ENCODE peak calls at places on chromosomes 1 and 21, in four cellular contexts. H is K562, U is spleen, Y is sigmoid colon. E is an unnamed sample.

GRCh38 chr1:98090351-98090750 is 169.5 kb upstream of the DPYD start:
- DNase-seq in H (no peak), U (no peak), Y (no peak), E (no peak)

GRCh38 chr1:108523829-108524228 is 36.1 kb upstream of the EEIG2 start:
- DNase-seq in U (no peak), H (no peak), Y (no peak), E (no peak)

GRCh38 chr1:183185941-183186490 is at the start of gene LAMC2:
- DNase-seq in Y (peak; percentile 67), U (no peak), H (no peak), E (peak; percentile 33)

GRCh38 chr21:14987370-14988170 is 77.2 kb downstream of the NRIP1 start:
- DNase-seq in H (no peak), Y (no peak), U (no peak), E (no peak)

GRCh38 chr1:65812065-65812464 is 19.4 kb downstream of the PDE4B start:
- DNase-seq in H (peak; percentile 42), U (no peak), Y (no peak), E (no peak)

GRCh38 chr1:152777510-152778137 is 2.7 kb downstream of the LCE1F start:
- DNase-seq in H (peak; percentile 65), Y (no peak), U (no peak), E (no peak)

GRCh38 chr1:22048351-22049192 is 3.9 kb upstream of the CDC42 start:
- DNase-seq in H (peak; percentile 87), Y (no peak), U (no peak), E (no peak)

GRCh38 chr1:183569801-183570200 is 20.5 kb downstream of the NCF2 start:
- DNase-seq in Y (no peak), H (no peak), U (no peak), E (no peak)

GRCh38 chr1:163084330-163084729 is 15.2 kb downstream of the RGS4 start:
- DNase-seq in U (no peak), H (no peak), Y (no peak), E (no peak)

GRCh38 chr1:4489486-4489885 is 164.9 kb upstream of the AJAP1 start:
- DNase-seq in U (peak; percentile 37), Y (no peak), H (no peak), E (no peak)

GRCh38 chr1:183349201-183349711 is 68.9 kb downstream of the NMNAT2 start:
- DNase-seq in H (no peak), U (no peak), Y (peak; percentile 76), E (no peak)

GRCh38 chr1:81233591-81233990 is 567.1 kb upstream of the ADGRL2 start:
- DNase-seq in Y (no peak), U (no peak), H (no peak), E (no peak)

GRCh38 chr1:23013657-23014056 is 2.0 kb downstream of the TEX46 start:
- DNase-seq in Y (no peak), H (no peak), U (no peak), E (no peak)

GRCh38 chr1:63817152-63817667 is 43.4 kb downstream of the ROR1 start:
- DNase-seq in H (no peak), U (no peak), Y (no peak), E (no peak)

GRCh38 chr1:29490204-29490934 is 254.0 kb downstream of the PTPRU start:
- DNase-seq in U (no peak), Y (peak; percentile 33), H (no peak), E (no peak)

GRCh38 chr1:228198977-228199590 is 8.8 kb upstream of the OBSCN start:
- DNase-seq in H (peak; percentile 29), Y (no peak), U (no peak), E (no peak)

GRCh38 chr1:158998781-158999161 is 10.9 kb upstream of the IFI16 start:
- DNase-seq in U (peak; percentile 76), H (peak; percentile 73), Y (peak; percentile 74), E (peak; percentile 59)

GRCh38 chr1:24294757-24295371 is 24.3 kb upstream of the GRHL3 start:
- DNase-seq in Y (peak; percentile 93), U (no peak), H (no peak), E (peak; percentile 44)

GRCh38 chr1:182446033-182446669 is 3.8 kb upstream of the RGSL1 start:
- DNase-seq in U (no peak), H (peak; percentile 77), Y (no peak), E (no peak)

GRCh38 chr1:28027238-28027637 is 61.2 kb downstream of the EYA3 start:
- DNase-seq in H (no peak), U (no peak), Y (no peak), E (no peak)

GRCh38 chr1:24964811-24965570 is 34.9 kb upstream of the RUNX3 start:
- DNase-seq in H (no peak), U (peak; percentile 94), Y (peak; percentile 61), E (no peak)

GRCh38 chr1:197400522-197400902 is 132.5 kb downstream of the CRB1 start:
- DNase-seq in H (no peak), U (no peak), Y (no peak), E (no peak)

GRCh38 chr1:15975358-15975804 is 520 bp downstream of the ZBTB17 start:
- DNase-seq in H (peak; percentile 91), Y (no peak), U (peak; percentile 92), E (no peak)

GRCh38 chr1:199546323-199546722 is 481.2 kb upstream of the NR5A2 start:
- DNase-seq in U (no peak), H (no peak), Y (no peak), E (no peak)

GRCh38 chr1:84223751-84224432 is 77.6 kb upstream of the SAMD13 start:
- DNase-seq in H (no peak), U (no peak), Y (no peak), E (no peak)

GRCh38 chr1:11215018-11216005 is 26.2 kb downstream of the ANGPTL7 start:
- DNase-seq in Y (no peak), U (no peak), H (no peak), E (no peak)

GRCh38 chr1:73205294-73205973 is 923.1 kb upstream of the NEGR1 start:
- DNase-seq in U (no peak), H (no peak), Y (no peak), E (no peak)

GRCh38 chr1:53626576-53626975 is 112.4 kb downstream of the GLIS1 start:
- DNase-seq in Y (no peak), U (no peak), H (no peak), E (no peak)

GRCh38 chr1:36773827-36774541 is 260.3 kb downstream of the GRIK3 start:
- DNase-seq in H (no peak), Y (no peak), U (no peak), E (no peak)

GRCh38 chr1:64864018-64864945 is 102.1 kb downstream of the JAK1 start:
- DNase-seq in U (peak; percentile 96), Y (peak; percentile 80), H (peak; percentile 98), E (no peak)

GRCh38 chr21:43355925-43356289 is 71.0 kb downstream of the SIK1 start:
- DNase-seq in Y (no peak), H (peak; percentile 36), U (no peak), E (peak; percentile 16)

GRCh38 chr1:230186874-230187273 is 119.8 kb downstream of the GALNT2 start:
- DNase-seq in U (no peak), H (no peak), Y (no peak), E (no peak)

GRCh38 chr1:93304716-93305138 is 41.0 kb upstream of the DR1 start:
- DNase-seq in Y (no peak), U (no peak), H (peak; percentile 67), E (peak; percentile 59)

GRCh38 chr1:107379826-107380225 is 239.0 kb downstream of the NTNG1 start:
- DNase-seq in U (no peak), Y (no peak), H (no peak), E (no peak)

GRCh38 chr1:25083481-25084345 is 148.6 kb downstream of the SYF2 start:
- DNase-seq in U (peak; percentile 33), H (no peak), Y (no peak), E (no peak)

GRCh38 chr1:115677172-115677542 is 35.4 kb downstream of the VANGL1 start:
- DNase-seq in U (no peak), Y (no peak), H (no peak), E (no peak)

GRCh38 chr1:200275816-200276453 is 133.9 kb downstream of the ZNF281 start:
- DNase-seq in U (no peak), Y (no peak), H (no peak), E (no peak)

GRCh38 chr1:53134961-53135734 is 7.3 kb downstream of the SLC1A7 start:
- DNase-seq in Y (peak; percentile 85), U (peak; percentile 52), H (peak; percentile 65), E (no peak)

GRCh38 chr1:161018631-161018930 is 2.4 kb downstream of the F11R start:
- DNase-seq in U (no peak), Y (no peak), H (peak; percentile 37), E (no peak)

GRCh38 chr1:161019767-161020572 is 982 bp downstream of the F11R start:
- DNase-seq in U (no peak), Y (no peak), H (peak; percentile 62), E (no peak)

GRCh38 chr1:161021168-161021958 is 411 bp upstream of the F11R start:
- DNase-seq in Y (peak; percentile 75), H (peak; percentile 96), U (peak; percentile 95), E (peak; percentile 78)

GRCh38 chr1:161021959-161022332 is 994 bp upstream of the F11R start:
- DNase-seq in Y (no peak), H (no peak), U (no peak), E (no peak)

DNA sequence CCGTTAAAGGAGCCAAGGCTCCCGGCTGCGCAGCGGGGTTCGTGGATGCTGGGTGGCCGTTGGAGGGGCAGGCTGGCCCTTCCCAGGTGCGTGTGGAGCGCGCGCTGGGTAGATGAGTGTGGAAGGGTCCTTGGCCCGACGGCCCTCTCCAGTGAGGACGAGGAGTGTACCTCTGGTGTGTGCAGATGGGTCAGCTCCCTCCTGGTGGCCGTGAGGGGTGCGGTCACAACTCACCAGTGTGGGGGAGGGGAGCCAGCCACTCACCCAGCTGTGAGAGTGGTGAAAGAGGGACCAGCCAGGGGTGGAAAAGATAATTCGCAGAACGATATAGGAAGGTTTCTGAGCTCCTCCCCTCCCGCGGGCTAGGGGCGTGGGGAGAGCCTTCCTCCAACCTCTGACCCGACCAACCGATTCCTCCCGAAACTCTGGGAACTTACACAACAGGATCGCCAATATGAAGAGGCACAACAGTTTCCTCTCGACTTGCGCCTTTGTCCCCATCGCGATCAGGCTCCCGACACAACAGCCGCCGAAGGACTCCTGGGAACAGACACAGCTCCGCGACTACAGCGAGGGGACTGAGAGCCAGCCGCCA is at the start of gene F11R:
- DNase-seq in H (peak; percentile 96), Y (no peak), U (peak; percentile 87), E (peak; percentile 63)
- TF ChIP-seq POLR2A in H (peak; percentile 90), Y (peak; percentile 35), U (no peak), E (no peak)

GRCh38 chr1:42040159-42040558 is 113.1 kb upstream of the GUCA2B start:
- DNase-seq in Y (no peak), U (no peak), H (no peak), E (no peak)
- TF ChIP-seq CTCF in Y (no peak), U (no peak), H (no peak), E (no peak)

DNA sequence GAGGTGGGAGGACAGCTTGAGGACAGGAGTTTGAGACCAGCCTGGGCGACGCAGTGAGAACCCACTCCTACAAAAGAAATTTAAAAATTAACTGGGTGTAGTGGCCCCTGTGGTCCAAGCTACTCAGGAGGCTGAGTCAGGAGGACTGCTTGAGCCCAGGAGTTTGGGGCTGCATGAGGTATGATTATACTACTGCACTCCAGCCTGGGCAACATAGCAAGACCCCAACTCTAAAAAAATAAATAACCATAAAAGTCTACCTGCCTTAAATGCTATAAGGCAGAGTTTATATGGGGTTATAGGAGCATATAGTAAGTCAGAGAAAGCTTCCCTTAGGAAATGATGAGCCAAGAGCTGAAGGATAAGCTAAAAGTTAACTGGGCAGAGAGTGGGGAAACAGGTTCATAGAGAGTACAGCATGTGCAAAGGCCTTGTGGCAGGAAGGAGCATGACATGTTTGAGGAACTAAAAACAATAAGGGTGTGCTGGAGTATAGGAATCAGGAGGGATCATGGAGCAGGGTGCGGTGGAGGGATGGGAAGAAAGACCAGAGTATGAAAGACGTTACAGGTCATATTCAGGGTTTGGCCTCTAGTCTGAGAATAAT is 68.3 kb downstream of the ADSS2 start:
- DNase-seq in U (no peak), Y (no peak), H (no peak), E (no peak)
- TF ChIP-seq POLR2A in U (no peak), Y (no peak), H (no peak), E (no peak)

GRCh38 chr1:69305621-69306020 is 262.1 kb upstream of the LRRC7 start:
- DNase-seq in U (no peak), H (peak; percentile 39), Y (no peak), E (no peak)
- TF ChIP-seq CTCF in U (no peak), H (peak; percentile 62), Y (no peak), E (no peak)

E was measured in ovary.